ENCODE peak calls at places on chromosomes 1 and 21, in seven cellular contexts. L is HepG2, S is K562, O is GM12892, P is SK-N-SH, F is H1, Q is GM12878. M is an unnamed sample.

GRCh38 chr1:195328681-195329080 is 1279.6 kb downstream of the KCNT2 start:
- DNase-seq in F (no peak), O (no peak), S (no peak), Q (no peak), L (no peak), P (no peak), M (no peak)

GRCh38 chr1:214261206-214262123 is 19.5 kb upstream of the SMYD2 start:
- DNase-seq in P (peak; percentile 72), L (peak; percentile 52), Q (no peak), O (no peak), S (peak; percentile 88), F (peak; percentile 95), M (peak; percentile 25)

GRCh38 chr21:36079010-36079649 is 9.3 kb downstream of the CBR1 start:
- DNase-seq in O (no peak), Q (no peak), S (peak; percentile 66), P (no peak), F (no peak), L (no peak), M (no peak)

GRCh38 chr1:206969090-206969489 is 1.2 kb downstream of the FCAMR start:
- DNase-seq in L (no peak), S (no peak), F (no peak), Q (no peak), P (no peak), O (no peak), M (no peak)

GRCh38 chr1:71592646-71593274 is 511.9 kb upstream of the ZRANB2 start:
- DNase-seq in S (no peak), O (no peak), Q (no peak), F (no peak), L (no peak), P (no peak), M (no peak)

GRCh38 chr1:197066277-197066676 is 783 bp downstream of the F13B start:
- DNase-seq in P (no peak), S (no peak), Q (no peak), O (no peak), L (no peak), F (no peak), M (no peak)

GRCh38 chr1:183778006-183778405 is 26.9 kb upstream of the RGL1 start:
- DNase-seq in P (no peak), O (no peak), S (no peak), Q (no peak), F (no peak), L (no peak), M (no peak)

GRCh38 chr1:54347955-54348699 is 58.1 kb downstream of the SSBP3 start:
- DNase-seq in Q (no peak), P (no peak), S (no peak), L (peak; percentile 89), F (no peak), O (no peak), M (no peak)

GRCh38 chr1:192984058-192984457 is 75.1 kb downstream of the UCHL5 start:
- DNase-seq in L (no peak), O (no peak), Q (no peak), P (no peak), F (no peak), S (no peak), M (no peak)

GRCh38 chr1:16068356-16069270 is 4.8 kb downstream of the FAM131C start:
- DNase-seq in S (no peak), Q (no peak), O (no peak), P (no peak), L (no peak), F (no peak), M (no peak)
- TF ChIP-seq TAF1 in S (no peak), Q (no peak), O (no peak), P (no peak), L (no peak), F (no peak), M (no peak)

DNA sequence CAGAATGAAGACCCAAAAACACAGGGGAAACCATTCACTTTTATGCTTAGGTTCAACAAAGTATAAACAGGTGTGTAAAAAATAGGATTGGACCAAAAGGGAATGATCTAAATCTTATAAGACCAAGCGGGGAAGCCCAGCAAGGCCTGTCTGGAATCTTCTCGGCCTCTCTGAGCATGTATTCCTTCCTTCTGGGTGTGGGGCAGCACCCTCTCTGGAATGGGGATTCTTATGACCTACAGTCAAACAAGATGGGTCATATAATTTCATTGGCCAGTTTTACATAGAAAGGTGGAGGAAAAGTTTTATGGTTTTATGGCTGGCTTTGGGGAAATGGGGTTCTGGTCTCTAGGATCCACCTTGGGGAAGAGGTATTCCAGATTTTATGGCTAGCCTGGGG is 11.2 kb downstream of the KCNK1 start:
- DNase-seq in P (no peak), L (no peak), O (no peak), F (no peak), Q (no peak), S (no peak), M (no peak)
- TF ChIP-seq TAF1 in P (no peak), L (no peak), O (no peak), F (no peak), Q (no peak), S (no peak), M (no peak)

DNA sequence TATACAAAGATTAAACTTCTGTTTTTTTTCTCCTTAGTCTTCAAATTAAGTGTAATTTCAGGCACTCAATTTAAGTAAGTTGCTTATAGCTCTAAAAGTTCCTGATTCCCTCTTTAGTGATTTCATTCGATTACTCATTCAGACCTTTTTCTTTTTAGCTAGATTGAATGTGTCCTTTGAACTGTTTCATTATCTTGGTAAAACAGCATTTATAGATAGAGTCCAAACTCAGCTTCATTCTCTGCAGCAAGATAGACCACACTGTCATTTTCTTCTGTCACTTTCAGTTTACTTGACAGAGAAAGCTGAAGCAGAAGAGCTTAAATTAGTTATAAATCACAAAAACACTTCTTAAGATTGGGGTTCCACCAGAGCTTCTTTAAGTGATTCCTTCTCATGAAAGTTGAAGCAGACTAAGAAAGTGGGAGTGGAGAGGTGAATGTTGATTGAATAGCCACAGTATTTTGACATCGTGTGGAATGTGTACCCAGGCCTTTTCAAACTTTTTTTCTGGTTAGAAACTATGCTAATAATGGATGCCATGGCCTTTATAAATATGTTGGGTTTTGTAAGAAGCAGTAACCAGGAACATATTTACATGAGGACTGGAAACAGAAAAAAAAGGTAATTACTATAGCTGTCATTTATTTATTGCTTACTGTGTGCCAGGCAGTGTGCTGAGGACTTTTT is 52.2 kb downstream of the ZBTB40 start:
- DNase-seq in L (peak; percentile 30), S (no peak), F (no peak), Q (no peak), O (no peak), P (no peak), M (no peak)
- TF ChIP-seq TAF1 in L (no peak), S (no peak), F (no peak), Q (no peak), O (no peak), P (no peak), M (no peak)

DNA sequence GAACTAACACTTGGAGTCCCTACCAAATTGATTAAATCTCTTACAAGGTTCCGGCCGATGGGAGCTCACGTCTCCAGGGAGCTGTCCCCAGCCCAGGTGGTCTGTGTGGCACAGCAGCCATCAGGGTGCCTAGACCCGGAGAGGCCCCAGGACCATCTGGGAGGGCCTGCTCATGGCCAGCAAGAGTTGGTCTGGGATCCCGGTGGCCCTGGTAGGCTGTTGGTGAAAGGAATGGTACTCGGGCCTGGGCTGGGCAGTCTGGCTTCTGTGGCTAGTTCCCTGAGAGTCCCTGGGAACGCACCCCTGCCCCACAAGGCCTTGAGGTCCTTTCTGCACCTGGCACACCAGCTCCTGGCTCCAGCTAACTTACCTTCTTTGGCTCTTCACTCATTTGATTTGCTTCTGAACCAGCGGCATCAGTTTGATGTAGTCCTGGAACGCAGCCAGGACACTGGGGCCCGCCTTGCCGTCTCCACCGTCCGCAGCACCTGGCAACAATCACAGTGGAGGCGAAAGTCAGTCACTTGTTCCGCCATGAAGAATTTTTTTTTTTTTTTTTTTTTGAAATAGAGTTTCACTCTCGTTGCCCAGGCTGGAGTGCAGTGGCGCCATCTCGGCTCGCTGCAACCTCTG is 62.5 kb downstream of the SCCPDH start:
- DNase-seq in L (no peak), O (no peak), P (no peak), Q (no peak), S (no peak), F (no peak), M (no peak)
- TF ChIP-seq TAF1 in L (no peak), O (no peak), P (no peak), Q (no peak), S (no peak), F (no peak), M (no peak)

DNA sequence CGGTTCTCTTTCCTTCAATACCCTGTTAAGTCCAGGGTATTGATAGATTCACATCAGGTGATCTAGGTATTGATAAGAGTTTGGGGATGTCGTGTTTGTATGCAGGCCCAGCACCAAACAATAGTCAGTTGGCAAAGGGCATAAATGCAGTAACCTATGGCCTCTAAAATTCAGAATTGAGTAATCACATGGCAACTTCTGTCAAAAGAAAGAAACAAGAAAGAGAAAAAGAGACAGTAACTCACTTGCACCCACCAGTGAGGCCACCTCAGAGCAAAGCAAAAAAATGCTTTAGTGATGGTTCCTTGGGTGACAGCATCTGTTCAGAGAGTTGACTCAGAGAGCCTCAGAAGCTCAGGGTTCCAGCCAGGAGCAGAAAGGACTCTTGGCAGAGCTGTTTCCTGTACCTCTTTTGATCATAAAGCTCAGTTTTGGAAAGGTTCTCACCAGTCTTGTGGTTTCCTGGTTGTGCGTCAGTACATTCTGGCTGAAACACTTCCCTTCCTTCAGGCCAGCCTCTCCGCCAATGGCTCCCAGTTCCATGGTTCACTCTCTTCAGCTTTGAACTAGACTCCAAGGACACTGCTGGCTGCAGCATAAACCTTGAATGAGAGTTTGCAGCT is 70.1 kb upstream of the GORAB start:
- DNase-seq in Q (no peak), S (no peak), F (no peak), P (no peak), O (no peak), L (no peak), M (no peak)
- TF ChIP-seq TAF1 in Q (no peak), S (no peak), F (no peak), P (peak; percentile 17), O (no peak), L (no peak), M (no peak)

DNA sequence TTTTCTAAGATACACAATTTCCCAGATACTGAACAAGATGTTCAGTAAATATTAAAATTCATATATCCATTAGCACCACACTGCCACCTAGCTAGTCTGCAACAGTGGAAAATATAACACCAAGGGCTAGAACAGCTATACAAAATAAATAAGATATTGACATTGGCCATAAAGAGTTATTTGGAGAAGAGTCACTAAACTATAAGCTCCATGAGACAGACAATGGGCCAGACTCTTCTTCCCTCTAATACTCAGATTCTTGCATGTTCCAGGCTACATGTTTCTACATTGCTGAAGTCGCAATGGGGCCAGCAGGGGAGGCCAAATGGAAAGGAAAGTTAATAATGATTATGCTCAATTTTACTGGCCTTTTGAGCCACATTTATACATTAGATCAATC is 21.5 kb downstream of the SPATA6 start:
- DNase-seq in O (no peak), Q (no peak), L (no peak), F (no peak), S (no peak), P (no peak), M (no peak)
- TF ChIP-seq TAF1 in O (no peak), Q (no peak), L (no peak), F (no peak), S (no peak), P (no peak), M (no peak)

GRCh38 chr1:36425791-36426190 is 24.5 kb downstream of the OSCP1 start:
- DNase-seq in Q (no peak), S (no peak), P (no peak), O (no peak), F (no peak), L (no peak), M (no peak)
- TF ChIP-seq TAF1 in Q (no peak), S (no peak), P (no peak), O (no peak), F (no peak), L (no peak), M (no peak)

M was measured in GM12891.